ENCODE peak calls at places on chromosomes 2 and 18, in four cellular contexts. Z is tibial artery, G is Karpas-422, U is lower lobe of right lung. K is an unnamed sample.

GRCh38 chr18:49359732-49360444 is 100.6 kb downstream of the DYM start:
- DNase-seq in G (peak), Z (no peak), U (no peak), K (no peak)

GRCh38 chr2:176546550-176546949 is 277.3 kb downstream of the MTX2 start:
- DNase-seq in U (no peak), Z (no peak), G (no peak), K (no peak)

GRCh38 chr2:238646281-238646680 is 201.6 kb upstream of the TWIST2 start:
- DNase-seq in U (no peak), G (no peak), Z (no peak), K (no peak)

GRCh38 chr2:119431155-119431975 is at the start of gene TMEM37:
- DNase-seq in G (peak), Z (peak), U (peak), K (peak)

GRCh38 chr2:5290911-5291546 is 401.2 kb upstream of the SOX11 start:
- DNase-seq in Z (no peak), G (no peak), U (no peak), K (no peak)

GRCh38 chr2:169732075-169732474 is 1.6 kb upstream of the KLHL23 start:
- DNase-seq in U (no peak), G (no peak), Z (no peak), K (no peak)

GRCh38 chr2:207338220-207338607 is 172.5 kb upstream of the KLF7 start:
- DNase-seq in Z (no peak), G (no peak), U (no peak), K (no peak)

GRCh38 chr2:105111365-105112150 is 73.7 kb downstream of the MRPS9 start:
- DNase-seq in G (no peak), U (no peak), Z (no peak), K (no peak)

GRCh38 chr2:28949617-28950305 is 31.3 kb upstream of the TOGARAM2 start:
- DNase-seq in U (no peak), Z (no peak), G (peak), K (no peak)

GRCh38 chr2:121613152-121613551 is 36.1 kb downstream of the CLASP1 start:
- DNase-seq in G (no peak), Z (no peak), U (no peak), K (no peak)

GRCh38 chr2:204625135-204625534 is 79.9 kb downstream of the PARD3B start:
- DNase-seq in G (no peak), U (no peak), Z (no peak), K (no peak)

GRCh38 chr2:146119586-146119985 is 1599.7 kb upstream of the ZEB2 start:
- DNase-seq in Z (no peak), G (no peak), U (no peak), K (no peak)

GRCh38 chr2:228048838-228049490 is 132.5 kb downstream of the SPHKAP start:
- DNase-seq in U (no peak), G (peak), Z (no peak), K (no peak)

GRCh38 chr18:48621240-48621639 is 82.4 kb downstream of the CTIF start:
- DNase-seq in U (no peak), G (no peak), Z (no peak), K (no peak)

GRCh38 chr2:30693821-30694281 is 113.4 kb downstream of the CAPN13 start:
- DNase-seq in G (no peak), Z (peak), U (no peak), K (no peak)

GRCh38 chr2:191167766-191168165 is 17.0 kb upstream of the STAT4 start:
- DNase-seq in Z (no peak), U (no peak), G (no peak), K (no peak)

GRCh38 chr2:57981369-57981768 is 65.2 kb upstream of the VRK2 start:
- DNase-seq in Z (no peak), G (no peak), U (no peak), K (no peak)

GRCh38 chr18:77138270-77138669 is 5.7 kb upstream of the MBP start:
- DNase-seq in Z (no peak), U (no peak), G (no peak), K (peak)

GRCh38 chr2:54634564-54635511 is 88.6 kb upstream of the EML6 start:
- DNase-seq in U (no peak), Z (no peak), G (no peak), K (no peak)

GRCh38 chr18:40355701-40356100 is 1599.3 kb upstream of the PIK3C3 start:
- DNase-seq in Z (no peak), U (no peak), G (no peak), K (no peak)

GRCh38 chr2:232489516-232490220 is 2.0 kb upstream of the ECEL1 start:
- DNase-seq in G (no peak), U (peak), Z (peak), K (peak)

GRCh38 chr18:45164551-45164950 is 450.7 kb upstream of the SLC14A2 start:
- DNase-seq in U (no peak), Z (no peak), G (no peak), K (no peak)

GRCh38 chr2:42172566-42172965 is 3.4 kb downstream of the EML4 start:
- DNase-seq in U (no peak), Z (no peak), G (no peak), K (no peak)
- H3K27ac ChIP-seq in U (no peak), Z (no peak), G (peak), K (no peak)

GRCh38 chr2:45759310-45759851 is 107.9 kb downstream of the PRKCE start:
- DNase-seq in G (no peak), U (no peak), Z (no peak), K (no peak)
- H3K27ac ChIP-seq in G (no peak), U (no peak), Z (no peak), K (no peak)

DNA sequence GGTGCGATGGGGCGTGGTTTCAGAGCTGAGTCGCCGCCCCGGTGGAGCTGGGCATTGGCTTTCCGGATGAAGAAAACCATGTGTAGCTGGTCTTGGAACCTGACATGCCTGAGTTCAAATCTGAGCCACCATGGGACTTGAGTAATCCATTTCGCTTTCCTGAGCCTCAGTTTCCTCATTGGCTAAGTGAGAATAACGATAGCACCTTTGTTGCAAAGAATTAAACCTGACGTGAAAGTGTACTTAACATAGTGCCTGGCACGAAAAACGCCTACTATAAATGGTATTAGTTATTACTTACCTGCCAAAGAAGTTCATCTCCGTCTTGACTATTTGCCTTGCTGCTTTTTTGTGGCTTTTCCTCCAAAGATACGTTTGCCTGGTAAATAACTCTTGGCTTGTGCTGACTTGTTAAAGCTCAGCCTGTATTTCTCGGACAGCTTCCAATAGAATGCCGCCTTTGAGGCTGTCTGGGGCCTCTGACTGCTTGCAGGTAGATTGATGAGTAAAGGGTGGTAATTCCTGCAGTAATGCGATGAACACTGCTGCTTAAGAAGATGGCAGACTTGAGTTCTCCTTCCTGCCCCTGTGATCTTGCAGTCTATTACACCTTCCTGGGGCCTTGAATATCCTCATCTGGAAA is 1.3 kb downstream of the CDCA7 start:
- DNase-seq in U (no peak), Z (no peak), G (peak), K (no peak)
- H3K27ac ChIP-seq in U (no peak), Z (no peak), G (peak), K (no peak)

GRCh38 chr2:118310878-118311442 is 222.7 kb downstream of the INSIG2 start:
- DNase-seq in U (no peak), G (no peak), Z (no peak), K (no peak)
- H3K27ac ChIP-seq in U (no peak), G (no peak), Z (no peak), K (no peak)

GRCh38 chr2:235045973-235046343 is 94.1 kb downstream of the SH3BP4 start:
- DNase-seq in U (no peak), Z (peak), G (no peak), K (peak)
- H3K27ac ChIP-seq in U (no peak), Z (no peak), G (no peak), K (no peak)

K was measured in aorta.